ENCODE peak calls at places on chromosomes 4 and X, in seven cellular contexts. L is heart right ventricle, P is AG04450, G is fibroblast of pulmonary artery, J is AG04449, Q is suprapubic skin, I is fibroblast of lung. V is an unnamed sample.

GRCh38 chr4:181810658-181811057 is 432.5 kb upstream of the TENM3 start:
- DNase-seq in Q (no peak), L (no peak), G (no peak), I (no peak), P (no peak), J (no peak), V (no peak)

GRCh38 chr4:5956285-5957021 is 61.8 kb downstream of the C4orf50 start:
- DNase-seq in Q (peak), L (no peak), J (no peak), P (no peak), I (no peak), G (no peak), V (no peak)

GRCh38 chrX:70592091-70592490 is 147.5 kb downstream of the DLG3 start:
- DNase-seq in Q (no peak), P (peak), G (peak), I (peak), J (peak), L (no peak), V (peak)

GRCh38 chr4:42412251-42412650 is 15.0 kb downstream of the SHISA3 start:
- DNase-seq in L (no peak), Q (no peak), G (peak), I (peak), J (peak), P (peak), V (peak)

GRCh38 chrX:106177106-106177981 is 9.2 kb downstream of the PWWP3B start:
- DNase-seq in I (peak), G (peak), Q (no peak), L (peak), J (no peak), P (no peak), V (no peak)

GRCh38 chrX:39907964-39908616 is 189.7 kb downstream of the BCOR start:
- DNase-seq in G (peak), J (peak), P (peak), Q (peak), L (peak), I (peak), V (peak)

GRCh38 chr4:161664740-161665139 is 499.1 kb downstream of the FSTL5 start:
- DNase-seq in Q (no peak), L (no peak), I (no peak), J (no peak), G (no peak), P (no peak), V (no peak)

GRCh38 chrX:107849747-107850478 is 24.2 kb downstream of the MID2 start:
- DNase-seq in Q (no peak), J (no peak), G (no peak), I (no peak), L (no peak), P (no peak), V (no peak)

GRCh38 chr4:13920901-13921300 is 293.4 kb upstream of the BOD1L1 start:
- DNase-seq in L (no peak), Q (no peak), P (peak), G (peak), J (peak), I (peak), V (peak)

GRCh38 chr4:53050361-53050774 is 188.3 kb downstream of the RASL11B start:
- DNase-seq in L (no peak), I (peak), P (no peak), Q (no peak), G (peak), J (no peak), V (no peak)

GRCh38 chrX:45577361-45577760 is 376.7 kb upstream of the DIPK2B start:
- DNase-seq in J (no peak), Q (no peak), I (no peak), L (no peak), G (no peak), P (no peak), V (no peak)

GRCh38 chrX:104435249-104435648 is 130.8 kb upstream of the IL1RAPL2 start:
- DNase-seq in L (no peak), P (no peak), Q (no peak), J (no peak), I (no peak), G (no peak), V (no peak)

GRCh38 chr4:42142586-42142985 is 9.9 kb downstream of the BEND4 start:
- DNase-seq in Q (no peak), L (no peak), P (no peak), G (no peak), I (no peak), J (no peak), V (no peak)

GRCh38 chrX:124818764-124819163 is 472.4 kb downstream of the SH2D1A start:
- DNase-seq in Q (no peak), G (no peak), J (no peak), L (no peak), P (no peak), I (no peak), V (no peak)

GRCh38 chr4:151227731-151228130 is 49.2 kb upstream of the PRSS48 start:
- DNase-seq in G (peak), P (peak), L (peak), I (peak), J (no peak), Q (peak), V (peak)

GRCh38 chrX:17500145-17500579 is 125.2 kb downstream of the NHS start:
- DNase-seq in J (peak), L (no peak), G (peak), Q (no peak), I (peak), P (no peak), V (no peak)

GRCh38 chr4:25308266-25308665 is 4.3 kb upstream of the ZCCHC4 start:
- DNase-seq in J (no peak), G (no peak), P (no peak), I (peak), Q (no peak), L (no peak), V (no peak)

GRCh38 chr4:139664442-139664841 is 1.2 kb upstream of the MGST2 start:
- DNase-seq in J (no peak), L (no peak), G (no peak), I (no peak), Q (no peak), P (no peak), V (no peak)

GRCh38 chr4:173661001-173661400 is 131.0 kb upstream of the HAND2 start:
- DNase-seq in P (no peak), Q (no peak), J (no peak), I (no peak), G (no peak), L (no peak), V (no peak)

GRCh38 chrX:4572652-4573051 is 859.2 kb upstream of the PRKX start:
- DNase-seq in G (no peak), P (no peak), I (no peak), L (no peak), J (no peak), Q (no peak), V (no peak)

GRCh38 chr4:108465886-108466491 is 154.4 kb upstream of the RPL34 start:
- DNase-seq in J (no peak), P (no peak), G (no peak), L (no peak), Q (no peak), I (peak), V (no peak)
- H3K4me3 ChIP-seq in J (no peak), P (no peak), G (no peak), L (no peak), Q (no peak), I (peak), V (no peak)

DNA sequence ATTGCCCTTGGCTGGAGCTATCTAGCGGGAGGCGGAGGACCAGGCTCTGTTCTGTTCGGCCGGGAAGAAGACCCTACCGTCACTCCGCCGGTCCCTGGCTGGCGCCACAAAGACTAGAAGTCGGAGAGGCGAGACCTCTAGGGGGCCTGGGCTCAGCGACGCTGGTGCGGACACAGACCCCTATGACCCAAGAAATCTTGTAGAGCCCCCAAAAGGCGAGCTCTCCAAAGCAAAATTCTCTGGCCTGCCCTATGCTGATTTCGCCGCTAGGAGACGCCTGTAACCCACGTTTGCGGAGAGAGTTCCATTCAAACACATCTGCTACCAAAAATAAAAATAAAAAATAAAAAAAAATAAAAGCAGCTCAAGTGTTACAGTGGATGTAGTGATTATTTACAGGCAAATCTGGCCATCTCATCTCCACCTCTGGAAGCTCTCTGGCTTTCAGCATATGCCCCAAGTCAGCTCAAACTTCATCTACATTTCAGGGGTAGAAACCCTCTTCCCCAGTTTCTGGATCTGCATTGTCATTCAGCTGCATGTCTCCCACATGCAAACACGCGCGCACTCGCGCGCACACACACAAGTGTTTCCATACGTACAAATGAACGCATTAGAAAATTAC is 2.4 kb upstream of the PCDH10 start:
- DNase-seq in J (no peak), P (no peak), Q (peak), L (peak), G (peak), I (peak), V (no peak)
- TF ChIP-seq CTCF in J (peak), P (peak), Q (peak), L (peak), G (peak), I (peak), V (peak)

GRCh38 chr4:88497859-88498409 is 25.6 kb downstream of the PYURF start:
- DNase-seq in J (no peak), I (no peak), G (no peak), Q (no peak), L (no peak), P (no peak), V (no peak)
- H3K4me3 ChIP-seq in J (no peak), I (no peak), G (no peak), Q (no peak), L (no peak), P (no peak), V (no peak)

GRCh38 chrX:148865237-148865636 is 364.8 kb downstream of the AFF2 start:
- DNase-seq in L (no peak), Q (no peak), G (no peak), I (no peak), P (no peak), J (no peak), V (no peak)
- TF ChIP-seq CTCF in L (no peak), Q (no peak), G (no peak), I (no peak), P (no peak), J (no peak), V (no peak)

DNA sequence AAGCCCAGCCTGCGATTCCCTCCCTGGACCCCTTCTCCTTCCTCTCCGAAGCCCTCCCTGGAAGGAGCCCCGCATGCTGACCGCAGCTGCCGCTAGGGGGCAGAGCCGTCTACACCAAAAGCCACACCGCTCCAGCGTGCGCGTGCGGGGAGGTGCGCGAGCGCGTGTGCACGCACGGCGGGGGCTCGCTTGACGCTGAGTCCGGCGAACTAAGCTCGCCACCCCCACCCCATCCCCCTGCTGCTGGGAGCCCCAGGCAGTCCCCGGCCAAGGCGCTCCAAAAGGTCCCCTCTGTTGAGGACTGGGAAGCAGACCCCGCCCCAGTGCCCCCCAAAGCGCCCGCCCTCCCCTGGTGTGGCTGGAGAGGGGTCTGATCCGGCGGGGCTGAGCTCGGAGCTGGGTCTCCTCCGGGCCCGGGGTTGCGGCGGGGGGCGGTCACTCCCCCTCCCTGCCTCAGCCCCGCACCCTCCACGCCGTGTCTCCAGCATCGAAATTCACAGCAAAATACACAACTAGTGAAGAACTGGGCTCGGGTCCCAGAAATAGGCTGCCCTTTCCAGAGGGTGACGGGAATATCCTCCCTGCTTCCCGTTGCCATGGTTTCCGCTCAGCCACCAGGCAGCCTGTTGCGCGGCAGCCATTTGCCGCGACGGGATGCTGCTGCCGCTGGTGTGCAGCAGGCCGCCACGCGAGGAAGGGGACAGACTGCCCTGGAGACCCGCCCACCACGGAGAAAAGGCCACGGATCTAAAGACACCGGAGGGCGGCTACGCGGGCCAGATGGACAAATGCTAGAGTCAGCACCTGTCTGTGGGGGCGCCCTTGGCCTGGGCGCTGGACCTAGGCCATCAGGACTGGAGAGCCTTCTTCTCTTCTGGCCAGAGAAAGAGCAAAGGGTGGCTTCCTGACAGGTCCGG is 11.2 kb upstream of the CCNQ start:
- DNase-seq in J (no peak), L (peak), Q (peak), I (peak), G (peak), P (peak), V (no peak)
- H3K4me3 ChIP-seq in J (peak), L (peak), Q (peak), I (peak), G (peak), P (peak), V (peak)

GRCh38 chrX:138708268-138708667 is 3.2 kb downstream of the FGF13 start:
- DNase-seq in L (no peak), G (no peak), Q (no peak), P (no peak), I (peak), J (no peak), V (no peak)

GRCh38 chrX:138710311-138710791 is 1.2 kb downstream of the FGF13 start:
- DNase-seq in L (no peak), J (no peak), P (no peak), Q (no peak), G (no peak), I (no peak), V (no peak)

GRCh38 chrX:138709886-138710285 is 1.6 kb downstream of the FGF13 start:
- DNase-seq in J (no peak), G (no peak), L (no peak), Q (no peak), P (no peak), I (peak), V (no peak)

GRCh38 chrX:138710866-138711331 is 618 bp downstream of the FGF13 start:
- DNase-seq in I (peak), P (no peak), L (peak), Q (no peak), J (no peak), G (no peak), V (no peak)

DNA sequence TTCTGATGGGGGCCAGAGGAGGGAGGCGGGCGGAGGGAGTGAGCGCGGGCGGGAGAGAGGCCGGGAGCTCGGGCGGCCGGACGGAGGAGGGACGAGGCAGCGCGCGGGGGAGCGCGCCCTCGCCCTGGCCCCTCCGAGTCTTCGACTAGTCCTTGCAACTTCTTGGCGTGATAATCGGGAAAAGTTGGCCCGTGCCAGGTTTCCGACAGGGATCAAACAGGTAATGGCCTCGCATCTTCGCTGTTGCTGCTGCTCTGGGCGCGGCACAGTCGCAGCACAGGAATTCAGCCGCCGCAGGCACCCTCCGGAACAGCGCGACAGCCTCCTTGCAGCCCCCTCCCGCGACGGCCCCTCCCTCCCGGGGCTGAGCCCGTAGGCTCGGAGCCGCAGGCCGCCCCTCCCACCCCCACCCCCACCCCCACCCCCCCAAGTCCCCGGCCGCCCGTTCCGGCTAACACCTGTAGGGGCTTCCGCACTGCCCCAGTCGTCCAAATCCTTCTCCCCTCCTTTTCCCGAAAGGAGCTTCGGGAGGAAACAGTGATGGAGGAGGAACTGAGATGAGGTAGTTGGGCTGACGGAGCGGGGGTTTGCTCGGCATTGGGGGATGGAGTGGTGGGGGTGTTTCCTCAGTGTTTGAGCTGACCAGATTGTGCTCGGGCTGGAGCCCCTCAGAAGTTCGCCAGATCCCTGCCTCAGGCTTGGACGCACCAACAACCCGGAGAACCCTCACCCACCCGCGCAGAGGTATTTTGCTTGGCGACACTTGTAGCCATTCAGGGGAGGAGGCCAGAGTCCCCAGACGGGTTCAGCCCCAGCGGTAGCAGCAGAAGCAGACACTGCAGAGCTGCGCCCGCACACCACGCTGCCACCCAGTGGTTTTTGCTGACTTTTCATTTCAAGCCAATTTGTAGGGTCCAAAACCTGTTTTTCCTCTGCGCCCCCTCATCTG is at the start of gene FGF13:
- DNase-seq in P (no peak), Q (peak), L (peak), I (peak), G (no peak), J (no peak), V (no peak)
- TF ChIP-seq CTCF in P (no peak), Q (no peak), L (peak), I (peak), G (no peak), J (no peak), V (no peak)

DNA sequence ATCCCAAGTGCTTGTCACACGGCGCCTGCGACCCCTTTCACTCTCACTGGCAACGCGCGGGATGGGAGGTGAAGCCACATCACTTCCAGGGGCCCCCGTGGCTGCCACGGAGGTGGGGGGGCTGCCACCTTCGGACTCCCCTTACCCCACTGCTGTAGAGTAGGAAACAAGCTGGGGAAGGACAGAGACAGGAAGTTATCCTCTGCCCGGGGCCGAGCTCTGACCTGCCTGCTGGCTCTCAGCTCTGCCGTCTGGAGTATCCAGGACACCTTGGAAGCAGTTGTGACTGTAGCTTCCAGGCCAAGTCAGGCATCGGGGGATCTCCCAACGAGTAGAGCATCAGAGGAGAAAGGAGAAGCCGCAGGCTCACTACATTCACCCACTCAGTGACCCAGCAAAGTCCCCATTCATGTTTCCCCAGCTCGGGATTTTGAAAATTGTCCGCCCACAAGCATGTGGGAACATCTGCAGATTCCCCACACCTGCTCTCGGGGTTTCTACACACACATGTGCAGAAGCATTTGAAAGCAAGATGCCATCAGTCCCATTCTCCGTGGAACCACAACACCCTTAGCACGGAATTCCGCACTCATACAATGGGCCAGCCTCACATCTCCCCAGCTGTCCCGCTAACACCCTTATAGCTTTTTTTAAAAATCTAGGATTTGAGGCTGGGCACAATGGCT is 10.8 kb downstream of the PDZD4 start:
- DNase-seq in G (no peak), L (no peak), P (no peak), I (no peak), J (no peak), Q (no peak), V (no peak)
- H3K4me3 ChIP-seq in G (peak), L (peak), P (peak), I (peak), J (peak), Q (peak), V (peak)

GRCh38 chr4:141154725-141155124 is 21.5 kb upstream of the RNF150 start:
- DNase-seq in I (peak), G (no peak), L (no peak), P (no peak), Q (no peak), J (no peak), V (no peak)
- TF ChIP-seq CTCF in I (no peak), G (no peak), L (no peak), P (no peak), Q (no peak), J (no peak), V (no peak)

GRCh38 chr4:7672601-7673000 is 237.9 kb upstream of the PSAPL1 start:
- DNase-seq in J (no peak), I (no peak), P (no peak), Q (no peak), G (no peak), L (no peak), V (no peak)

GRCh38 chr4:7675612-7676320 is 241.0 kb upstream of the PSAPL1 start:
- DNase-seq in Q (no peak), P (no peak), J (no peak), I (no peak), G (no peak), L (no peak), V (no peak)

GRCh38 chr4:7675136-7675535 is 240.4 kb upstream of the PSAPL1 start:
- DNase-seq in G (no peak), J (no peak), L (no peak), Q (no peak), P (no peak), I (no peak), V (no peak)

GRCh38 chr4:7674706-7675105 is 240.0 kb upstream of the PSAPL1 start:
- DNase-seq in P (no peak), L (no peak), I (no peak), J (no peak), G (no peak), Q (no peak), V (no peak)

GRCh38 chr4:7673111-7673510 is 238.4 kb upstream of the PSAPL1 start:
- DNase-seq in I (no peak), J (no peak), G (peak), L (no peak), Q (no peak), P (no peak), V (no peak)
- H3K4me3 ChIP-seq in I (no peak), J (no peak), G (no peak), L (no peak), Q (no peak), P (no peak), V (no peak)

GRCh38 chr4:1578968-1579833 is 104.9 kb downstream of the FAM53A start:
- DNase-seq in Q (peak), J (no peak), I (peak), P (no peak), L (peak), G (peak), V (peak)
- TF ChIP-seq CTCF in Q (peak), J (peak), I (no peak), P (peak), L (peak), G (no peak), V (no peak)

V was measured in BJ.